ENCODE peak calls at places on chromosomes 6 and 20, in six cellular contexts. K is AML-193, G is left ventricle myocardium inferior, D is NCI-H1417, E is GM20000, V is uterus. O is an unnamed sample.

GRCh38 chr6:50707652-50708325 is 5.5 kb upstream of the TFAP2D start:
- DNase-seq in E (no peak), G (no peak), K (no peak), D (no peak), V (no peak), O (peak)

GRCh38 chr6:117167520-117168271 is 97.7 kb upstream of the VGLL2 start:
- DNase-seq in G (no peak), E (no peak), D (no peak), K (no peak), V (no peak), O (no peak)

GRCh38 chr6:74343804-74344203 is 647.8 kb downstream of the CD109 start:
- DNase-seq in E (no peak), G (no peak), K (no peak), D (no peak), V (no peak), O (no peak)

GRCh38 chr6:44002071-44002590 is 125.1 kb downstream of the MRPL14 start:
- DNase-seq in K (no peak), E (no peak), D (no peak), V (no peak), G (no peak), O (no peak)

GRCh38 chr20:44218441-44218840 is 7.9 kb upstream of the OSER1 start:
- DNase-seq in G (no peak), D (no peak), E (no peak), K (no peak), V (no peak), O (no peak)

GRCh38 chr20:2713285-2713684 is 20.7 kb downstream of the EBF4 start:
- DNase-seq in D (no peak), G (no peak), E (no peak), K (peak), V (no peak), O (no peak)

GRCh38 chr6:7615611-7616383 is 25.8 kb downstream of the SNRNP48 start:
- DNase-seq in V (no peak), D (peak), K (peak), E (peak), G (no peak), O (no peak)

GRCh38 chr6:170251776-170252571 is 38.9 kb downstream of the DLL1 start:
- DNase-seq in K (no peak), D (no peak), G (no peak), E (no peak), V (no peak), O (no peak)

GRCh38 chr20:5234158-5234557 is 82.6 kb downstream of the PROKR2 start:
- DNase-seq in D (no peak), E (no peak), K (no peak), V (no peak), G (no peak), O (no peak)

GRCh38 chr6:130742282-130742681 is 84.9 kb upstream of the SMLR1 start:
- DNase-seq in V (no peak), K (no peak), G (no peak), D (no peak), E (no peak), O (no peak)

O was measured in tibial artery.